ENCODE peak calls at places on chromosomes 12 and 14, in seven cellular contexts. W is spleen, Q is ovary, C is IMR-90, J is esophagus squamous epithelium, F is endothelial cell of umbilical vein, R is body of pancreas. A is an unnamed sample.

GRCh38 chr12:7162691-7163114 is 26.8 kb upstream of the PEX5 start:
- DNase-seq in W (no peak), Q (peak; percentile 24), C (no peak), J (no peak), F (no peak), R (peak; percentile 52), A (no peak)

GRCh38 chr14:73829526-73830431 is 21.9 kb upstream of the PTGR2 start:
- DNase-seq in W (peak; percentile 38), Q (no peak), C (peak; percentile 76), J (no peak), F (peak; percentile 40), R (no peak), A (no peak)

GRCh38 chr12:128534906-128535305 is 267.9 kb downstream of the TMEM132C start:
- DNase-seq in W (no peak), Q (no peak), C (no peak), J (no peak), F (no peak), R (no peak), A (no peak)

GRCh38 chr12:13941258-13942249 is 39.8 kb downstream of the GRIN2B start:
- DNase-seq in W (no peak), Q (no peak), C (peak; percentile 0), J (no peak), F (peak; percentile 1), R (peak; percentile 73), A (no peak)

GRCh38 chr12:121767525-121768016 is 25.9 kb downstream of the RHOF start:
- DNase-seq in W (no peak), Q (no peak), C (peak; percentile 81), J (no peak), F (no peak), R (no peak), A (no peak)

GRCh38 chr14:105447651-105448640 is 26.7 kb upstream of the CRIP2 start:
- DNase-seq in W (no peak), Q (no peak), C (no peak), J (no peak), F (no peak), R (no peak), A (no peak)

GRCh38 chr12:662541-663292 is 528 bp downstream of the NINJ2 start:
- DNase-seq in W (no peak), Q (no peak), C (no peak), J (no peak), F (no peak), R (no peak), A (no peak)

GRCh38 chr12:89645434-89645833 is 63.2 kb downstream of the ATP2B1 start:
- DNase-seq in W (no peak), Q (no peak), C (no peak), J (no peak), F (no peak), R (no peak), A (no peak)

GRCh38 chr12:132424118-132424438 is 65.9 kb upstream of the FBRSL1 start:
- DNase-seq in W (no peak), Q (no peak), C (no peak), J (no peak), F (no peak), R (no peak), A (no peak)
- H3K27ac ChIP-seq in W (no peak overlapping the region), Q (no peak overlapping the region), C (no peak overlapping the region), J (no peak overlapping the region), F (no peak overlapping the region), R (no peak overlapping the region), A (no peak overlapping the region)

GRCh38 chr12:47078086-47078395 is 1.4 kb upstream of the PCED1B start:
- DNase-seq in W (no peak), Q (no peak), C (no peak), J (no peak), F (no peak), R (no peak), A (no peak)

GRCh38 chr12:47080725-47081502 is 1.2 kb upstream of the AMIGO2 start:
- DNase-seq in W (peak; percentile 93), Q (peak; percentile 60), C (peak; percentile 50), J (no peak), F (peak; percentile 88), R (peak; percentile 27), A (no peak)

GRCh38 chr12:47079365-47079893 is at the start of gene PCED1B:
- DNase-seq in W (peak; percentile 94), Q (peak; percentile 81), C (peak; percentile 72), J (peak; percentile 5), F (peak; percentile 67), R (peak; percentile 83), A (no peak)

GRCh38 chr12:47078733-47079364 is 572 bp upstream of the PCED1B start:
- DNase-seq in W (peak; percentile 84), Q (peak; percentile 55), C (peak; percentile 37), J (no peak), F (peak; percentile 39), R (peak; percentile 38), A (no peak)

DNA sequence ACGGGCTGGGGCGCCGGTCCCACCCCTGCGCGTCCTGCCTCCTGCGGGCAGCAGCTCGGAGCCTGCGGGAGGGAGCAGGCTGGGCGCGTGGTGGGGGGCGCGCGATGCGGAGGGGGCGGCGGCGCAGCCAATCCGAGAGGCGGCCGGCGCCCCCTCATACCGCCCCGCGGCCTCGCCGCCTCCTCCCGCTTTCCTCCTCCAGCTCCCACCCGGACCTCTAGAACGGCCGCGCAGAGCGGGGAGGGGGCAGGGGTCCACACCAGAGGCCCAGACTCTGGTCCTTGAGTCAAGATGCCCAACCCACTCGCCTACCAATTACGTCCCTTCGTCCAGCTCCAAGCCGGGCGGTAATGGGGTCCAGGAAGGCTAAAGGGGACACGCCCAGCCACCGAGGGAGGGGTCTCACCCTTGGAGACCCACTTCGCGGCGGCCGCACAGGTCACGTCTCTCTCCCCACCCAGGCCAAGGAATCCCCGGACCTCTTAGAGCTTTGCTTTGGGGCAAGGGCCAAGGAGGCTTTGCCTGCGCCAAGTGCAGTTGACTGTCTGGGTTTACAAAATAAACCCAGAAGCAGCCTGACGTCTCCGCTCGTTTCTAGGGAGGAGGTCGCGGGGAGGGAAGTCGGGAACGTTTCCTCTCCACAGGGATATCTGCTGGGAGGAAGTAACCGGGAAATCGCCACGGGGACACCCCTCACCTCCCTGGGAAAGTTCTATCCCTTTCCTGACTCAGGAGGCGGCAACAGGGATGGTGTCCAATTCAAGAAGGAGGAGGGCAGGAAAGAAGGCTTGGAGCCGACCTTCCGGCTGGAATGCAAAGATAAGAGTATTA is at the start of gene AMIGO2:
- DNase-seq in W (peak; percentile 86), Q (peak; percentile 82), C (peak; percentile 54), J (no peak), F (peak; percentile 91), R (peak; percentile 39), A (no peak)
- H3K27me3 ChIP-seq in W (no peaks in the 10 kb centered on the region), Q (no peaks in the 10 kb centered on the region), C (no peaks in the 10 kb centered on the region), J (no peaks in the 10 kb centered on the region), F (no peaks in the 10 kb centered on the region), R (no peaks in the 10 kb centered on the region), A (no peaks in the 10 kb centered on the region)

DNA sequence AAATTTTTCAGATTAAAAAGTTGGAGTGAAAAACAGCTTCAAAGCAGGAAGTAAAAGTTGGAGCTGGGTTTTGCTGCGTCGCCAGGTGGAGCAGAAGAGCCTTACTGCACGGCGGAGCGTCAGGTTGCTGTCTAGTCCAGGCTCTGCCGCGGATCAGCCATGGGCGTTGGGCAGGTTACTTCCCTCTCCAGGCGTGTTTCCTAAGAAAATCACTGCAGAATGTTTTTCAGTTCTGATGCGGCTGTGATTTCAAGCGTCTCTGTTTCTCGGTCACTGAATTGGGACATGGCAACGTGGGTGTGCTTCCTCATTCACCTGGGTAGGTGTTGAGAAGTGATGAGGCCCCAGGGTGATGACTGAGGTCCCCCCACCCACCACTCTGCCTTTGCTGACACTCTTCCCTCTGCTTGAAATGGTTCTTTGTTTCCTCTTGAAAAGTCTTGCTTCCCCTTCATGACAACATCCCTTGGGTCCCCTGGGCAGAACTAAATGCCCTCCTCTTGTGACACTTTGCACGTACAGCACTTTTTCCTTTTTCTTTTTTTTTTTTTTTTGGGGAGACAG is 7.6 kb downstream of the EVL start:
- DNase-seq in W (peak; percentile 89), Q (no peak), C (no peak), J (no peak), F (no peak), R (no peak), A (no peak)
- TF ChIP-seq POLR2A in W (no peak), Q (no peak), C (no peak), J (no peak), F (no peak), R (no peak), A (no peak)

GRCh38 chr14:99747167-99747566 is 46.0 kb upstream of the EML1 start:
- DNase-seq in W (peak; percentile 58), Q (no peak), C (no peak), J (no peak), F (no peak), R (no peak), A (no peak)
- H3K27ac ChIP-seq in W (no peak overlapping the region), Q (no peak overlapping the region), C (no peak overlapping the region), J (peak overlapping the region; percentile 85), F (peak overlapping the region; percentile 63), R (no peak overlapping the region), A (peak overlapping the region; percentile 67)

DNA sequence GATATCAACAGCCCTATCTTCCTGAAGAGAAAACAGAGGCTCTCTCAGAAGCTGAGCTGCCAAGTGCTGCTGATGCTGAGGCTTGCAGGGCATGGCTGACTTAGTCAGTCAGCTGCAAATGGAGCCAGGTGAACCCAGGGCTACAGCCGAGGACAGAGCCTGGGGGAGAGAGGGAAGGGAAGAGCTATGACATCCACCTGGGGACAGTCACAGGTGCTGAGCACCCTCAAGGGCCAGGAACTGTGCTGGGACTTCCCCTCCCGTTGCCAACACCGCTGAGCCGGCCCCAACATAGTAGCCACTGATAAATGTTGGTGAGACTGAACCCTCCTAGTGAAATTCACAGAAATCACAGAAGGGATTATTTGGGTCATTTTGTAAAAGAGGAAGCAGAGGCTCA is 6.7 kb upstream of the CHGA start:
- DNase-seq in W (no peak), Q (no peak), C (no peak), J (no peak), F (no peak), R (no peak), A (no peak)
- H3K27me3 ChIP-seq in W (no peaks in the 10 kb centered on the region), Q (no peaks in the 10 kb centered on the region), C (no peaks in the 10 kb centered on the region), J (no peaks in the 10 kb centered on the region), F (no peaks in the 10 kb centered on the region), R (no peaks in the 10 kb centered on the region), A (no peaks in the 10 kb centered on the region)

GRCh38 chr12:114691196-114691595 is 7.2 kb upstream of the TBX3 start:
- DNase-seq in W (no peak), Q (no peak), C (no peak), J (no peak), F (no peak), R (no peak), A (no peak)
- TF ChIP-seq POLR2A in W (no peak), Q (no peak), C (no peak), J (no peak), F (no peak), R (no peak), A (no peak)

GRCh38 chr12:54004063-54004840 is 4.3 kb downstream of the HOXC9 start:
- DNase-seq in W (no peak), Q (no peak), C (no peak), J (no peak), F (no peak), R (no peak), A (no peak)
- H3K27ac ChIP-seq in W (no peak overlapping the region), Q (no peak overlapping the region), C (no peak overlapping the region), J (no peak overlapping the region), F (no peak overlapping the region), R (no peak overlapping the region), A (no peak overlapping the region)

GRCh38 chr14:33469898-33470297 is 481.0 kb downstream of the EGLN3 start:
- DNase-seq in W (no peak), Q (no peak), C (no peak), J (no peak), F (no peak), R (no peak), A (no peak)

GRCh38 chr14:33477752-33478151 is 473.1 kb downstream of the EGLN3 start:
- DNase-seq in W (no peak), Q (no peak), C (no peak), J (no peak), F (no peak), R (no peak), A (no peak)

GRCh38 chr14:33480589-33481184 is 470.2 kb downstream of the EGLN3 start:
- DNase-seq in W (no peak), Q (no peak), C (no peak), J (no peak), F (no peak), R (no peak), A (no peak)

GRCh38 chr14:33475623-33476022 is 475.3 kb downstream of the EGLN3 start:
- DNase-seq in W (no peak), Q (no peak), C (no peak), J (no peak), F (peak; percentile 88), R (peak; percentile 14), A (no peak)
- H3K27me3 ChIP-seq in W (no peaks in the 10 kb centered on the region), Q (no peaks in the 10 kb centered on the region), C (no peaks in the 10 kb centered on the region), J (no peaks in the 10 kb centered on the region), F (no peaks in the 10 kb centered on the region), R (no peaks in the 10 kb centered on the region), A (no peaks in the 10 kb centered on the region)